ENCODE peak calls at places on chromosomes 11 and 22, in four cellular contexts. T, O, S and Q are unnamed samples.

GRCh38 chr11:128784059-128784804 is 82.9 kb downstream of the KCNJ1 start:
- DNase-seq in T (no peak), O (no peak), S (no peak), Q (no peak)

GRCh38 chr11:121741954-121742361 is 289.2 kb upstream of the SORL1-AS1 start:
- DNase-seq in T (peak; percentile 94), O (no peak), S (peak; percentile 100), Q (no peak)

GRCh38 chr22:27318516-27318915 is 483.0 kb downstream of the MN1 start:
- DNase-seq in T (no peak), O (no peak), S (peak; percentile 91), Q (no peak)

GRCh38 chr22:24985824-24986214 is 33.3 kb downstream of the KIAA1671 start:
- DNase-seq in T (peak; percentile 73), O (no peak), S (peak; percentile 90), Q (no peak)

GRCh38 chr11:123682976-123683375 is 28.6 kb upstream of the SCN3B start:
- DNase-seq in T (no peak), O (no peak), S (no peak), Q (no peak)

GRCh38 chr22:50696251-50696798 is 23.7 kb downstream of the SHANK3 start:
- DNase-seq in T (no peak), O (no peak), S (no peak), Q (no peak)

GRCh38 chr22:30574095-30574981 is at the start of gene GAL3ST1:
- DNase-seq in T (no peak), O (no peak), S (no peak), Q (no peak)

GRCh38 chr11:61771995-61772455 is 19.6 kb downstream of the MYRF start:
- DNase-seq in T (no peak), O (no peak), S (no peak), Q (no peak)

GRCh38 chr22:48051796-48052620 is 1289.6 kb downstream of the TBC1D22A start:
- DNase-seq in T (no peak), O (no peak), S (no peak), Q (no peak)

GRCh38 chr11:125055107-125055715 is 7.9 kb upstream of the SLC37A2 start:
- DNase-seq in T (no peak), O (no peak), S (no peak), Q (no peak)
- TF ChIP-seq CTCF in T (no peak), O (no peak), S (no peak), Q (no peak)

GRCh38 chr11:118606157-118606843 is 1.1 kb upstream of the PHLDB1 start:
- DNase-seq in T (no peak), O (no peak), S (no peak), Q (no peak)

GRCh38 chr11:118609380-118610219 is 2.2 kb downstream of the PHLDB1 start:
- DNase-seq in T (no peak), O (peak; percentile 50), S (peak; percentile 41), Q (no peak)

GRCh38 chr11:118608268-118609214 is 1.1 kb downstream of the PHLDB1 start:
- DNase-seq in T (peak; percentile 95), O (peak; percentile 79), S (peak; percentile 89), Q (no peak)

GRCh38 chr11:118606844-118607228 is 579 bp upstream of the PHLDB1 start:
- DNase-seq in T (no peak), O (no peak), S (no peak), Q (no peak)

GRCh38 chr11:118607401-118608267 is at the start of gene PHLDB1:
- DNase-seq in T (peak; percentile 86), O (peak; percentile 61), S (peak; percentile 68), Q (no peak)
- TF ChIP-seq CTCF in T (peak; percentile 48), O (peak; percentile 45), S (peak; percentile 53), Q (peak; percentile 61)

GRCh38 chr11:65569973-65570918 is at the start of gene ZNRD2:
- DNase-seq in T (peak; percentile 99), O (peak; percentile 99), S (peak; percentile 98), Q (peak; percentile 97)

GRCh38 chr11:65573391-65574146 is 1.2 kb downstream of the FAM89B start:
- DNase-seq in T (no peak), O (no peak), S (no peak), Q (no peak)

GRCh38 chr11:65572356-65573043 is at the start of gene FAM89B:
- DNase-seq in T (peak; percentile 96), O (peak; percentile 94), S (peak; percentile 82), Q (peak; percentile 90)

GRCh38 chr11:65571420-65571819 is 918 bp upstream of the FAM89B start:
- DNase-seq in T (no peak), O (no peak), S (no peak), Q (no peak)

DNA sequence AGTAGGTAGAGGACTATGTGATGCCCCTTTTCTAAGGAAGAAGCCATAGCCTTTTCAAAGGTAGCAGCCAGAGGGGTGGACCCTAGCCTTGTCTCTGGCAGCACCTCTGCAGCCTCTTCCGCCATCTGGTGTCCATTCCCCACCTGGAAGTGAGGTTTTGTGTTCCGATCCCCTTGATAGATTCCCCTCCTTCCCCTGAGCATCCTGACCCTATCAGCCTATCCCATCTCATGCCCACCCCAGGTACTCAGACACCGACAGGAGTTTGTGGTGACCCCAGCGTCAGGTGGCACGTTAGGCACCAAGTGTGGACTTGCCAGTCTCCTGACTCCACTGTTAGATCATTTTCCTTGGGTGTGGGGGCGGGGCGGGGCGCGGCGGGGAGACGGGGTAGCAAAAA is 398 bp upstream of the FAM89B start:
- DNase-seq in T (no peak), O (no peak), S (peak; percentile 54), Q (no peak)
- TF ChIP-seq CTCF in T (peak; percentile 51), O (peak; percentile 31), S (peak; percentile 47), Q (peak; percentile 19)

GRCh38 chr11:69825037-69825834 is 6.0 kb upstream of the FGF3 start:
- DNase-seq in T (no peak), O (no peak), S (no peak), Q (no peak)
- TF ChIP-seq CTCF in T (no peak), O (no peak), S (no peak), Q (no peak)

GRCh38 chr11:75376175-75376574 is 23.1 kb upstream of the RPS3 start:
- DNase-seq in T (no peak), O (no peak), S (no peak), Q (no peak)
- TF ChIP-seq CTCF in T (no peak), O (no peak), S (peak; percentile 6), Q (no peak)

DNA sequence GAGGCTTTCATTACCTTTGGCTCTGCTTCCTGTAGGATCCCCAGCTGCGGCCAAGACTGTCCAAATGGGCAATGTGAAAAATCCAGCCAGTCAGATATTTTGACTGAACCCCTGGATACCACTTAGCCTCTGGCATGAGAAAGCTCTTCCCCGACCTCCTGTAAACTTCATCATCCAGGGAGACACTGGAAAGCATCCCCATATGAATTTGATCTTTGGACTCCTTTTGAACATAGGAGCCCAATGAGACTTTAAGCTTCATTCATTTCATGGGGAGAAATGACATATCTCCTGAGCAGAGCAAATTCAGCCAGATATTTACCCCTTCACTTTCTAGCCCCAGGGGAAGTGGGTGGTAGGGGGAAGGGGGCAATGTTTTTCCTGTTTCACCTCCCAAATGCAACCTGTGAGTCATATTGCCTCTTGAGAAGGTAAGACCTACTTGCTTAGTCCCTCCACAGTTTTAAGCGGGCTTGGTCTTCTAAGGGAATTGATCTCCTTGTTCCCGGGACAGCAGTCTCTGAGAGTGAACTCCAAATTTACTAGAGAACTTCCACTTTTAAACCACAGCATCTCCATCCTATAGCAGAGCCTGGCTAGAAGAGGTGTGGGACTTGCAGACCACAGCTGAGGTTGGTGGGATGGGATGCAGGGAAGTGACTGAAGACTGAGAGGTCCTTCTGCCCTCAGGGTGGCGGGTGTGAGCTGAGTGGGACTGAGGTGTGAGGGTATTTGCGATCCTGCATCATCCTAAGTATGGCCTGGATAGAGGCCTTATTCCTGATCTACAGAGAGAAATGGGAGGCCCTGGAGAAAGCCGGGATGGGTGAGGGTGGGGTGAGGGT is 20.3 kb upstream of the POU2AF1 start:
- DNase-seq in T (no peak), O (no peak), S (no peak), Q (no peak)
- TF ChIP-seq CTCF in T (no peak), O (no peak), S (no peak), Q (peak; percentile 45)

GRCh38 chr11:112302226-112302868 is 41.7 kb upstream of the PLET1 start:
- DNase-seq in T (no peak), O (no peak), S (peak; percentile 52), Q (no peak)
- TF ChIP-seq CTCF in T (no peak), O (no peak), S (no peak), Q (no peak)

DNA sequence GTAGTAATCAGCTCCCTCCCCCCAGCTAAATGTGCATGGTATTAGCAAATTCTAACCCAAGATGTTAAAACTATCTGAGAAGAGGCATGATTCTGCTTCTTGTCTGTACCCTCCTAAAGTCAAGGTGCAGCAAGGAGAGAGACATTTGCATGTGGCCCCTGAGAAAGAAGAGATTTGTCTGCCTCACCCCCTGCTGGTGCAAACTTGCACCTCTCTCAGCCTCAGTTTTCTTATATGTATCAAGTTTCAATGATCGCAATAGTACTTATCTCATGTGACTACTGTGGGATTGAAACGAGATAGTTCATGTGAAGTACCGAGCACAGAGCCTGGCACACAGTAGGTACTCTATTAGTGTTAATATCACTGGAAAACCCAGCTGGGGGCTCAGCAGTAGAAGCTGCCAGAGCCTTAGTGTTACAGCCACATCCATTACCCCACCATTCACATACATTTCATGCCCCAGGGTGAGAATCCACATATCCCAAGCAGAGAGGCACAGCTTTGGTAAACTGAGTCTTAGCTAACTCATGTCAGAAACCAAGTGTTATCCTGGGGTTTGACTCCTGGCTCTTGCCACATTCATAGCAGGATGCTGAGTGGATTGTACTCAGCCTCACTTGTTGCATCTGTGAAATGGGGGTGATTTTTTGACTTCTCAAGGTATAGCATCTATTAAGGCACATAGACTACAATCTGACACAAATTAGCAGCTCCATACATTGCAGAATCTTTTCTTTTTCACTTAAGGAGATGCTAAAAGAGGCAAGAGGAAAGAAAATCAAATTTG is 24.9 kb downstream of the CD44 start:
- DNase-seq in T (no peak), O (peak; percentile 71), S (no peak), Q (no peak)
- TF ChIP-seq CTCF in T (no peak), O (peak; percentile 62), S (peak; percentile 34), Q (peak; percentile 56)